ENCODE peak calls at places on chromosomes 11 and 22, in four cellular contexts. W is GM23338, P is HCT116, Y is transverse colon. U is an unnamed sample.

GRCh38 chr11:7611411-7611810 is 61.9 kb downstream of the CYB5R2 start:
- DNase-seq in Y (no peak), P (no peak), W (no peak), U (no peak)

GRCh38 chr11:76610371-76610770 is 60.2 kb downstream of the LRRC32 start:
- DNase-seq in Y (no peak), P (no peak), W (no peak), U (no peak)

GRCh38 chr22:28759861-28760560 is 12.5 kb upstream of the CCDC117 start:
- DNase-seq in W (peak; percentile 82), P (no peak), Y (no peak), U (no peak)

GRCh38 chr11:2805388-2806057 is 80.1 kb downstream of the CDKN1C start:
- DNase-seq in Y (peak; percentile 7), W (no peak), P (no peak), U (no peak)

GRCh38 chr22:30655532-30655931 is 12.1 kb downstream of the DUSP18 start:
- DNase-seq in P (no peak), W (peak; percentile 79), Y (no peak), U (no peak)

GRCh38 chr11:123550620-123550917 is 103.9 kb downstream of the SCN3B start:
- DNase-seq in W (no peak), Y (no peak), P (no peak), U (no peak)

GRCh38 chr11:114017723-114018122 is 41.8 kb upstream of the ZBTB16 start:
- DNase-seq in W (no peak), P (no peak), Y (no peak), U (no peak)

GRCh38 chr22:28484662-28485061 is 195.0 kb downstream of the TTC28 start:
- DNase-seq in P (no peak), W (no peak), Y (no peak), U (no peak)

GRCh38 chr11:46295312-46295995 is 18.0 kb downstream of the CREB3L1 start:
- DNase-seq in P (no peak), W (peak; percentile 94), Y (peak; percentile 70), U (peak; percentile 73)
- TF ChIP-seq POLR2AphosphoS5 in P (no peak), W (peak; percentile 90), Y (no peak), U (peak; percentile 81)

GRCh38 chr11:44592125-44592643 is 26.7 kb downstream of the CD82 start:
- DNase-seq in P (no peak), W (no peak), Y (peak; percentile 31), U (no peak)
- TF ChIP-seq POLR2AphosphoS5 in P (no peak), W (no peak), Y (peak; percentile 94), U (no peak)

GRCh38 chr11:34603129-34604001 is 17.5 kb upstream of the EHF start:
- DNase-seq in W (no peak), Y (peak; percentile 57), P (no peak), U (no peak)
- TF ChIP-seq POLR2AphosphoS5 in W (no peak), Y (no peak), P (no peak), U (no peak)

DNA sequence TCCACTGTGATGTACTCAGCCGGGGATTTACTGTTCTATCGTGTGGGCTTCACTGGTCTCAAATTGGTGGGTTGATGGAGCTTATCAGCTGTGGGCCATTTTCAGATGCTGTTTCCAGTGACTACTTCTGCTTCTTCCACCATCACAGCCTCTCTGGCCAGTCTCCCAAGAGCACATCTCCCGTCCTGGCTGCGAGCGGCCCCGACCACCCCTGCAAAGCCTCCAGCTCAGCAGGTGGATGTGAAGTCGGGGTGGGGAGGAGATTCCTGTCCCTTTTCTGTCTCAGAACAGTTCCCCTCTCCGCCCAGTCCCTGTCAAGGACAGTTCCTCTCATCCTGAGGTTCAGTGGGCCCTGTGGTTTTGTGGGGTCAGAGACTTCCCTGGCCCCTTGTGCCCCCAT is 20.2 kb downstream of the IFITM10 start:
- DNase-seq in P (no peak), Y (no peak), W (no peak), U (no peak)
- TF ChIP-seq POLR2AphosphoS5 in P (no peak), Y (no peak), W (no peak), U (no peak)